ENCODE peak calls at places on chromosomes 2 and 18, in six cellular contexts. J, Q, T, F, K and V are unnamed samples.

GRCh38 chr2:64599469-64599868 is 54.2 kb downstream of the SERTAD2 start:
- DNase-seq in T (no peak), F (no peak), J (no peak), Q (peak; percentile 20), K (no peak), V (no peak)

GRCh38 chr18:62420513-62421209 is 95.6 kb downstream of the TNFRSF11A start:
- DNase-seq in F (no peak), J (no peak), Q (no peak), K (peak; percentile 47), T (no peak), V (no peak)

GRCh38 chr18:41096504-41096903 is 858.5 kb upstream of the PIK3C3 start:
- DNase-seq in F (no peak), T (no peak), J (peak; percentile 2), Q (peak; percentile 77), K (no peak), V (no peak)

GRCh38 chr2:207531024-207531411 is 1.3 kb downstream of the CREB1 start:
- DNase-seq in J (no peak), F (no peak), Q (peak; percentile 9), T (no peak), K (no peak), V (no peak)

GRCh38 chr2:218569661-218570500 is 1.2 kb downstream of the CNOT9 start:
- DNase-seq in T (no peak), K (no peak), J (peak; percentile 14), F (no peak), Q (peak; percentile 15), V (no peak)

GRCh38 chr2:181393472-181393871 is 63.7 kb upstream of the ITGA4 start:
- DNase-seq in Q (peak; percentile 23), J (no peak), F (no peak), K (no peak), T (no peak), V (no peak)

GRCh38 chr2:37870829-37871228 is 54.3 kb upstream of the RMDN2 start:
- DNase-seq in K (no peak), Q (no peak), T (no peak), F (no peak), J (no peak), V (peak; percentile 77)

GRCh38 chr2:136116813-136117390 is 1.0 kb downstream of the CXCR4 start:
- DNase-seq in F (peak; percentile 86), K (no peak), T (peak; percentile 55), Q (peak; percentile 12), J (peak; percentile 15), V (no peak)

GRCh38 chr18:45102863-45103262 is 422.2 kb downstream of the SETBP1 start:
- DNase-seq in K (no peak), Q (no peak), F (no peak), J (no peak), T (no peak), V (no peak)

GRCh38 chr2:165868211-165868610 is 74.2 kb upstream of the GALNT3 start:
- DNase-seq in T (no peak), Q (peak; percentile 54), K (no peak), J (no peak), F (no peak), V (no peak)

GRCh38 chr2:35946431-35946991 is 409.1 kb upstream of the CRIM1 start:
- DNase-seq in F (no peak), K (no peak), Q (no peak), J (no peak), T (no peak), V (no peak)

GRCh38 chr2:11073251-11073650 is 82.0 kb upstream of the SLC66A3 start:
- DNase-seq in Q (peak; percentile 2), J (peak; percentile 61), F (peak; percentile 55), T (no peak), K (no peak), V (no peak)

GRCh38 chr2:100984892-100985307 is 17.2 kb upstream of the RPL31 start:
- DNase-seq in K (peak; percentile 74), F (peak; percentile 94), J (peak; percentile 69), Q (peak; percentile 29), T (peak; percentile 78), V (peak; percentile 86)

GRCh38 chr18:5456577-5457466 is 87.0 kb downstream of the EPB41L3 start:
- DNase-seq in T (no peak), Q (no peak), K (no peak), F (no peak), J (peak; percentile 32), V (peak; percentile 68)

GRCh38 chr2:222782201-222782600 is 78.6 kb upstream of the ACSL3 start:
- DNase-seq in T (no peak), F (no peak), J (no peak), Q (no peak), K (no peak), V (no peak)

GRCh38 chr2:25383806-25384205 is 42.1 kb upstream of the DNMT3A start:
- DNase-seq in K (no peak), Q (no peak), J (no peak), T (no peak), F (peak; percentile 50), V (no peak)

GRCh38 chr18:6521804-6522418 is 107.2 kb upstream of the L3MBTL4 start:
- DNase-seq in Q (peak; percentile 15), J (no peak), K (no peak), T (peak; percentile 61), F (no peak), V (no peak)

GRCh38 chr2:55965966-55966365 is 42.4 kb upstream of the EFEMP1 start:
- DNase-seq in J (no peak), K (no peak), F (no peak), Q (no peak), T (no peak), V (no peak)